ENCODE peak calls at places on chromosome 17, in eight cellular contexts. One of them, this sample, is unnamed.

GRCh38 chr17:48547839-48548686 is 3.2 kb upstream of the HOXB2 start:
- DNase-seq in heart right ventricle: no peak
- DNase-seq in cerebellum: no peak
- DNase-seq in endothelial cell: no peak
- DNase-seq in lower lobe of right lung: no peak
- DNase-seq in NCI-H510A treated with DMSO at 0.1 percent for 48 hours: no peak
- DNase-seq in fibroblast of mammary gland: peak; percentile 78
- DNase-seq in activated naive CD4-positive, alpha-beta T cell: no peak
- DNase-seq in this sample: peak; percentile 46

GRCh38 chr17:7717756-7718350 is 309 bp downstream of the DNAH2 start:
- DNase-seq in lower lobe of right lung: no peak
- DNase-seq in endothelial cell: no peak
- DNase-seq in activated naive CD4-positive, alpha-beta T cell: no peak
- DNase-seq in fibroblast of mammary gland: no peak
- DNase-seq in cerebellum: no peak
- DNase-seq in NCI-H510A treated with DMSO at 0.1 percent for 48 hours: no peak
- DNase-seq in heart right ventricle: no peak
- DNase-seq in this sample: no peak

GRCh38 chr17:11538366-11538765 is 59.9 kb upstream of the DNAH9 start:
- DNase-seq in endothelial cell: no peak
- DNase-seq in cerebellum: no peak
- DNase-seq in activated naive CD4-positive, alpha-beta T cell: no peak
- DNase-seq in heart right ventricle: no peak
- DNase-seq in fibroblast of mammary gland: no peak
- DNase-seq in NCI-H510A treated with DMSO at 0.1 percent for 48 hours: no peak
- DNase-seq in lower lobe of right lung: no peak
- DNase-seq in this sample: no peak

GRCh38 chr17:78684026-78684425 is 98.0 kb downstream of the CYTH1 start:
- DNase-seq in NCI-H510A treated with DMSO at 0.1 percent for 48 hours: peak; percentile 29
- DNase-seq in heart right ventricle: no peak
- DNase-seq in endothelial cell: no peak
- DNase-seq in fibroblast of mammary gland: no peak
- DNase-seq in activated naive CD4-positive, alpha-beta T cell: no peak
- DNase-seq in lower lobe of right lung: no peak
- DNase-seq in cerebellum: no peak
- DNase-seq in this sample: no peak

GRCh38 chr17:64306850-64307463 is 43.9 kb upstream of the TEX2 start:
- DNase-seq in fibroblast of mammary gland: peak; percentile 76
- DNase-seq in cerebellum: peak; percentile 73
- DNase-seq in heart right ventricle: peak; percentile 66
- DNase-seq in endothelial cell: peak; percentile 66
- DNase-seq in NCI-H510A treated with DMSO at 0.1 percent for 48 hours: peak; percentile 50
- DNase-seq in lower lobe of right lung: peak; percentile 75
- DNase-seq in activated naive CD4-positive, alpha-beta T cell: peak; percentile 30
- DNase-seq in this sample: peak; percentile 60

GRCh38 chr17:60315650-60316049 is 76.3 kb downstream of the USP32 start:
- DNase-seq in fibroblast of mammary gland: peak; percentile 10
- DNase-seq in NCI-H510A treated with DMSO at 0.1 percent for 48 hours: no peak
- DNase-seq in endothelial cell: no peak
- DNase-seq in lower lobe of right lung: no peak
- DNase-seq in activated naive CD4-positive, alpha-beta T cell: no peak
- DNase-seq in heart right ventricle: no peak
- DNase-seq in cerebellum: no peak
- DNase-seq in this sample: no peak

GRCh38 chr17:34542700-34543336 is 36.6 kb upstream of the TMEM132E start:
- DNase-seq in activated naive CD4-positive, alpha-beta T cell: peak; percentile 11
- DNase-seq in NCI-H510A treated with DMSO at 0.1 percent for 48 hours: no peak
- DNase-seq in fibroblast of mammary gland: peak; percentile 14
- DNase-seq in cerebellum: peak; percentile 43
- DNase-seq in endothelial cell: peak; percentile 65
- DNase-seq in lower lobe of right lung: peak; percentile 52
- DNase-seq in heart right ventricle: peak; percentile 18
- DNase-seq in this sample: no peak

GRCh38 chr17:76495663-76496400 is 5.4 kb downstream of the RHBDF2 start:
- DNase-seq in cerebellum: no peak
- DNase-seq in NCI-H510A treated with DMSO at 0.1 percent for 48 hours: no peak
- DNase-seq in fibroblast of mammary gland: no peak
- DNase-seq in activated naive CD4-positive, alpha-beta T cell: no peak
- DNase-seq in lower lobe of right lung: no peak
- DNase-seq in heart right ventricle: no peak
- DNase-seq in endothelial cell: no peak
- DNase-seq in this sample: no peak